ENCODE peak calls at places on chromosomes 6 and 20, in five cellular contexts. One of them, this sample, is unnamed.

GRCh38 chr6:47103931-47104330 is 61.8 kb upstream of the ADGRF1 start:
- DNase-seq in HFFc6: no peak
- DNase-seq in T-helper 2 cell: no peak
- DNase-seq in activated CD4-positive, alpha-beta T cell treated with anti-CD3 and anti-CD28 coated beads, Interleukin-2, amount 50 U/mL, for 1 hour: no peak
- DNase-seq in endodermal cell: no peak
- DNase-seq in this sample: no peak

GRCh38 chr20:7882076-7882475 is 58.2 kb downstream of the HAO1 start:
- DNase-seq in HFFc6: no peak
- DNase-seq in T-helper 2 cell: no peak
- DNase-seq in activated CD4-positive, alpha-beta T cell treated with anti-CD3 and anti-CD28 coated beads, Interleukin-2, amount 50 U/mL, for 1 hour: no peak
- DNase-seq in endodermal cell: no peak
- DNase-seq in this sample: no peak

GRCh38 chr6:51013376-51013775 is 194.7 kb downstream of the TFAP2B start:
- DNase-seq in HFFc6: no peak
- DNase-seq in T-helper 2 cell: no peak
- DNase-seq in activated CD4-positive, alpha-beta T cell treated with anti-CD3 and anti-CD28 coated beads, Interleukin-2, amount 50 U/mL, for 1 hour: no peak
- DNase-seq in endodermal cell: no peak
- DNase-seq in this sample: no peak

GRCh38 chr20:41308726-41309413 is 8.7 kb downstream of the ZHX3 start:
- DNase-seq in HFFc6: no peak
- DNase-seq in T-helper 2 cell: no peak
- DNase-seq in activated CD4-positive, alpha-beta T cell treated with anti-CD3 and anti-CD28 coated beads, Interleukin-2, amount 50 U/mL, for 1 hour: no peak
- DNase-seq in endodermal cell: no peak
- DNase-seq in this sample: no peak

GRCh38 chr20:54340667-54341081 is 132.8 kb downstream of the PFDN4 start:
- DNase-seq in HFFc6: peak; percentile 73
- DNase-seq in T-helper 2 cell: no peak
- DNase-seq in activated CD4-positive, alpha-beta T cell treated with anti-CD3 and anti-CD28 coated beads, Interleukin-2, amount 50 U/mL, for 1 hour: no peak
- DNase-seq in endodermal cell: no peak
- DNase-seq in this sample: no peak

GRCh38 chr20:16017656-16018055 is 555.6 kb downstream of the KIF16B start:
- DNase-seq in HFFc6: no peak
- DNase-seq in T-helper 2 cell: no peak
- DNase-seq in activated CD4-positive, alpha-beta T cell treated with anti-CD3 and anti-CD28 coated beads, Interleukin-2, amount 50 U/mL, for 1 hour: no peak
- DNase-seq in endodermal cell: no peak
- DNase-seq in this sample: no peak

GRCh38 chr6:12097791-12098190 is 85.7 kb downstream of the HIVEP1 start:
- DNase-seq in HFFc6: peak; percentile 4
- DNase-seq in T-helper 2 cell: no peak
- DNase-seq in activated CD4-positive, alpha-beta T cell treated with anti-CD3 and anti-CD28 coated beads, Interleukin-2, amount 50 U/mL, for 1 hour: no peak
- DNase-seq in endodermal cell: no peak
- DNase-seq in this sample: no peak

GRCh38 chr6:25172819-25173218 is 106.4 kb upstream of the CARMIL1 start:
- DNase-seq in HFFc6: peak; percentile 90
- DNase-seq in T-helper 2 cell: no peak
- DNase-seq in activated CD4-positive, alpha-beta T cell treated with anti-CD3 and anti-CD28 coated beads, Interleukin-2, amount 50 U/mL, for 1 hour: no peak
- DNase-seq in endodermal cell: no peak
- DNase-seq in this sample: peak; percentile 23

GRCh38 chr20:20370087-20370575 is 2.2 kb downstream of the INSM1 start:
- DNase-seq in HFFc6: no peak
- DNase-seq in T-helper 2 cell: no peak
- DNase-seq in activated CD4-positive, alpha-beta T cell treated with anti-CD3 and anti-CD28 coated beads, Interleukin-2, amount 50 U/mL, for 1 hour: no peak
- DNase-seq in endodermal cell: no peak
- DNase-seq in this sample: peak; percentile 39

GRCh38 chr20:57912227-57912582 is 202.4 kb upstream of the PMEPA1 start:
- DNase-seq in HFFc6: no peak
- DNase-seq in T-helper 2 cell: no peak
- DNase-seq in activated CD4-positive, alpha-beta T cell treated with anti-CD3 and anti-CD28 coated beads, Interleukin-2, amount 50 U/mL, for 1 hour: no peak
- DNase-seq in endodermal cell: no peak
- DNase-seq in this sample: no peak

GRCh38 chr6:2917065-2917464 is 14.0 kb upstream of the SERPINB9 start:
- DNase-seq in HFFc6: no peak
- DNase-seq in T-helper 2 cell: no peak
- DNase-seq in activated CD4-positive, alpha-beta T cell treated with anti-CD3 and anti-CD28 coated beads, Interleukin-2, amount 50 U/mL, for 1 hour: no peak
- DNase-seq in endodermal cell: peak; percentile 74
- DNase-seq in this sample: peak; percentile 64

GRCh38 chr20:58171796-58172425 is 56.5 kb downstream of the ANKRD60 start:
- DNase-seq in HFFc6: no peak
- DNase-seq in T-helper 2 cell: no peak
- DNase-seq in activated CD4-positive, alpha-beta T cell treated with anti-CD3 and anti-CD28 coated beads, Interleukin-2, amount 50 U/mL, for 1 hour: no peak
- DNase-seq in endodermal cell: no peak
- DNase-seq in this sample: no peak

GRCh38 chr6:18501313-18502013 is 114.3 kb downstream of the RNF144B start:
- DNase-seq in HFFc6: no peak
- DNase-seq in T-helper 2 cell: no peak
- DNase-seq in activated CD4-positive, alpha-beta T cell treated with anti-CD3 and anti-CD28 coated beads, Interleukin-2, amount 50 U/mL, for 1 hour: no peak
- DNase-seq in endodermal cell: no peak
- DNase-seq in this sample: no peak

GRCh38 chr6:54133186-54133585 is 21.9 kb downstream of the MLIP start:
- DNase-seq in HFFc6: no peak
- DNase-seq in T-helper 2 cell: no peak
- DNase-seq in activated CD4-positive, alpha-beta T cell treated with anti-CD3 and anti-CD28 coated beads, Interleukin-2, amount 50 U/mL, for 1 hour: no peak
- DNase-seq in endodermal cell: no peak
- DNase-seq in this sample: no peak

GRCh38 chr20:23242556-23243180 is 107.9 kb upstream of the NXT1 start:
- DNase-seq in HFFc6: no peak
- DNase-seq in T-helper 2 cell: no peak
- DNase-seq in activated CD4-positive, alpha-beta T cell treated with anti-CD3 and anti-CD28 coated beads, Interleukin-2, amount 50 U/mL, for 1 hour: no peak
- DNase-seq in endodermal cell: no peak
- DNase-seq in this sample: no peak

GRCh38 chr6:108434222-108434621 is 126.5 kb upstream of the FOXO3 start:
- DNase-seq in HFFc6: no peak
- DNase-seq in T-helper 2 cell: no peak
- DNase-seq in activated CD4-positive, alpha-beta T cell treated with anti-CD3 and anti-CD28 coated beads, Interleukin-2, amount 50 U/mL, for 1 hour: no peak
- DNase-seq in endodermal cell: no peak
- DNase-seq in this sample: no peak